ENCODE peak calls at places on chromosomes 5 and 9, in ten cellular contexts. X is A549; C is neural progenitor cell; L is hepatocyte; V is Panc1; R is CD4-positive, CD25-positive, alpha-beta regulatory T cell; J is spleen; Y is ovary; I is left ventricle myocardium inferior; W is brain microvascular endothelial cell. Q is an unnamed sample.

GRCh38 chr9:116096853-116097252 is 56.7 kb upstream of the PAPPA start:
- DNase-seq in C (peak; percentile 47), L (no peak), J (no peak), Y (no peak), W (no peak), I (no peak), R (no peak), V (no peak), X (no peak), Q (no peak)

GRCh38 chr9:133054966-133055365 is 6.8 kb upstream of the CEL start:
- DNase-seq in I (peak; percentile 83), V (no peak), X (no peak), R (no peak), Y (no peak), C (no peak), W (peak; percentile 67), J (no peak), L (no peak), Q (no peak)

GRCh38 chr5:53389093-53389492 is 91.3 kb upstream of the FST start:
- DNase-seq in C (no peak), V (no peak), J (no peak), Y (no peak), R (no peak), W (no peak), L (no peak), I (no peak), X (no peak), Q (no peak)

GRCh38 chr9:37466037-37466709 is 923 bp upstream of the ZBTB5 start:
- DNase-seq in V (peak; percentile 83), Y (peak; percentile 87), X (peak; percentile 93), C (peak; percentile 91), L (peak; percentile 90), R (peak; percentile 14), I (peak; percentile 63), W (peak; percentile 83), J (peak; percentile 92), Q (peak; percentile 23)

GRCh38 chr5:7597058-7597457 is 201.1 kb downstream of the ADCY2 start:
- DNase-seq in L (no peak), Y (no peak), C (no peak), X (no peak), W (no peak), V (no peak), I (no peak), J (no peak), R (no peak), Q (no peak)

GRCh38 chr5:761854-762685 is 22.5 kb downstream of the ZDHHC11B start:
- DNase-seq in V (no peak), L (peak; percentile 13), R (no peak), I (no peak), Y (no peak), W (no peak), J (peak; percentile 54), C (no peak), X (no peak), Q (no peak)

GRCh38 chr5:57432876-57433275 is 49.7 kb downstream of the ACTBL2 start:
- DNase-seq in I (no peak), J (no peak), C (no peak), X (peak; percentile 53), V (no peak), L (no peak), Y (no peak), W (peak; percentile 36), R (no peak), Q (no peak)

GRCh38 chr9:38329980-38330379 is 62.5 kb upstream of the ALDH1B1 start:
- DNase-seq in J (no peak), R (no peak), L (no peak), X (no peak), V (no peak), Y (no peak), I (no peak), W (no peak), C (no peak), Q (no peak)

GRCh38 chr5:32909207-32909606 is 198.1 kb downstream of the NPR3 start:
- DNase-seq in I (no peak), C (no peak), L (no peak), Y (no peak), W (peak; percentile 34), X (no peak), V (no peak), R (no peak), J (no peak), Q (no peak)

GRCh38 chr5:179822059-179822432 is 1.3 kb downstream of the SQSTM1 start:
- DNase-seq in I (no peak), W (no peak), Y (no peak), J (no peak), R (no peak), V (no peak), L (no peak), C (no peak), X (no peak), Q (no peak)

GRCh38 chr5:179821298-179822058 is 773 bp downstream of the SQSTM1 start:
- DNase-seq in V (no peak), Y (peak; percentile 97), C (peak; percentile 81), X (peak; percentile 92), L (peak; percentile 94), J (peak; percentile 98), I (peak; percentile 97), W (peak; percentile 92), R (peak; percentile 84), Q (peak; percentile 97)

GRCh38 chr5:179823937-179824744 is 3.4 kb downstream of the SQSTM1 start:
- DNase-seq in I (no peak), Y (peak; percentile 38), J (peak; percentile 78), V (no peak), C (no peak), W (no peak), L (no peak), X (no peak), R (peak; percentile 1), Q (no peak)

GRCh38 chr5:179820483-179821297 is at the start of gene SQSTM1:
- DNase-seq in L (peak; percentile 95), V (no peak), C (peak; percentile 92), W (peak; percentile 48), I (peak; percentile 87), Y (peak; percentile 93), X (peak; percentile 87), R (peak; percentile 77), J (peak; percentile 97), Q (peak; percentile 67)

DNA sequence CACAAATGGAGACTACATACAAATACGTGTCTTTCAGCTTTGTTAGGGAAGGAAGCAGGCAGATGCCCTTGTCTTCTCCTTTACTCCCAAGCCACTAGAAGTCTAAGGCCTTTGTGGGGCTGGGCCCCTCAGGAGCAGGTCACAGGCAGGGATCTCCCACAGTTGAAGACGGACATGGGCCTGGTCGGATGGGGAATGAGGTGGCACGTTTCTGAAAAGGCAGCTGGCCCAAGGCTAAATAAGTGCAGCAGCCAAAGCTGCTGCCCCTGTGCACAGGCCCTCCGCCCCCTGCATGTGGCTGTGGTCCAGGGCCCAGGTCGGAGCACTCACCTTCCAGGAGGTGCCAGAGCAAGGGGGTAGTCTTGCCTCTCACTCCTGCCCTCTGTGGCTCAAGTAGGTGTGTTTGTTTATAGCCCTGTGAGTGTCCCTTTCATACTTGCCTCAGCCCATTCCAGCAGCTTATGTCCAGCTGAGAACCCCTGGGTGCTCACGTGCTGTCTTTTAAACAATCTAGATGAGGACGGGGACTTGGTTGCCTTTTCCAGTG is 1.8 kb downstream of the SQSTM1 start:
- DNase-seq in W (no peak), R (no peak), J (peak; percentile 76), X (no peak), C (no peak), I (no peak), Y (peak; percentile 47), L (no peak), V (no peak), Q (no peak)
- H3K27ac ChIP-seq in W (no peak overlapping the region), R (peak overlapping the region; percentile 96), J (peak overlapping the region; percentile 100), X (peak overlapping the region; percentile 98), C (no peak overlapping the region), I (peak overlapping the region; percentile 98), Y (peak overlapping the region; percentile 0), L (peak overlapping the region; percentile 99), V (peak overlapping the region; percentile 85), Q (peak overlapping the region; percentile 98)

GRCh38 chr9:14316574-14317304 is 2.8 kb upstream of the NFIB start:
- DNase-seq in J (no peak), I (no peak), C (peak; percentile 14), W (no peak), L (no peak), V (no peak), Y (no peak), R (no peak), X (no peak), Q (no peak)
- H3K4me3 ChIP-seq in J (peak overlapping the region; percentile 79), I (peak overlapping the region; percentile 80), C (peak overlapping the region; percentile 62), W (peak overlapping the region; percentile 63), L (no peak overlapping the region), V (peak overlapping the region; percentile 60), Y (peak overlapping the region; percentile 64), R (no peak overlapping the region), X (peak overlapping the region; percentile 68), Q (peak overlapping the region; percentile 54)

GRCh38 chr9:82989949-82990348 is 73.0 kb downstream of the RASEF start:
- DNase-seq in X (no peak), C (no peak), V (no peak), Y (no peak), J (no peak), L (no peak), R (no peak), I (no peak), W (no peak), Q (no peak)

GRCh38 chr9:82991684-82992083 is 71.3 kb downstream of the RASEF start:
- DNase-seq in J (no peak), C (no peak), W (peak; percentile 7), L (peak; percentile 46), V (no peak), Y (no peak), I (no peak), R (no peak), X (no peak), Q (peak; percentile 7)

GRCh38 chr9:82987790-82988189 is 75.2 kb downstream of the RASEF start:
- DNase-seq in X (no peak), R (no peak), J (no peak), W (no peak), V (no peak), C (no peak), L (no peak), I (no peak), Y (no peak), Q (no peak)

GRCh38 chr9:82987370-82987769 is 75.6 kb downstream of the RASEF start:
- DNase-seq in I (no peak), J (no peak), C (no peak), Y (no peak), X (no peak), R (no peak), W (no peak), V (no peak), L (peak; percentile 24), Q (no peak)

DNA sequence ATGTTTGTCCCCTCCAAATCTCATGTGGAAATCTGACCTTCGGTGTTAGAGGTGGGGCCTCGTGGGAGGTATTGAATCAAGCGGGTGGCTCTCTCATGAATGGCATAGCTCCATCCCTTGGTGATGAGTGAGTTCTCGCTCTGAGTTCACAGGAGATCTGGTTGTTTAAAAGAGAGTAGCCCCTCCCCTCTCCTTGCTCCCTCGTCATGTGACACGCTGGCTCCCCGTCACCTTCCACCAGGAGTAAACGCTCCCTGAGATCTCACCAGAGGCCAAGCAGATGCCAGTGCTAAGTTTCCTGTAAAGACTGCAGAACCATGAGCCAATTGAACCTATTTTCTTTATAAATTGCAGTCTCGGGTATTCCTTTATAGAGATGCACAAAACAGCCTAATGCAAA is 74.5 kb downstream of the RASEF start:
- DNase-seq in V (no peak), W (no peak), J (no peak), L (no peak), R (no peak), X (no peak), C (no peak), Y (no peak), I (no peak), Q (no peak)
- H3K27ac ChIP-seq in V (no peak overlapping the region), W (no peak overlapping the region), J (no peak overlapping the region), L (no peak overlapping the region), R (no peak overlapping the region), X (no peak overlapping the region), C (no peak overlapping the region), Y (no peak overlapping the region), I (no peak overlapping the region), Q (no peak overlapping the region)

GRCh38 chr5:84381501-84382362 is 2.9 kb downstream of the EDIL3 start:
- DNase-seq in C (no peak), L (peak; percentile 11), Y (no peak), V (no peak), W (peak; percentile 22), J (no peak), R (no peak), I (no peak), X (no peak), Q (no peak)
- H3K4me3 ChIP-seq in C (peak overlapping the region; percentile 57), L (peak overlapping the region; percentile 71), Y (peak overlapping the region; percentile 57), V (peak overlapping the region; percentile 60), W (peak overlapping the region; percentile 92), J (peak overlapping the region; percentile 53), R (no peak overlapping the region), I (peak overlapping the region; percentile 67), X (peak overlapping the region; percentile 24), Q (peak overlapping the region; percentile 68)